ENCODE peak calls at places on chromosomes 6 and 20, in five cellular contexts. B is left lung; V is lower lobe of right lung; S is IMR-90; P is CD8-positive, alpha-beta T cell. Z is an unnamed sample.

GRCh38 chr6:118739976-118740771 is 88.8 kb upstream of the CEP85L start:
- DNase-seq in V (no peak), B (no peak), P (no peak), S (peak), Z (no peak)

GRCh38 chr6:128417698-128418097 is 102.7 kb downstream of the PTPRK start:
- DNase-seq in B (no peak), P (no peak), V (no peak), S (no peak), Z (no peak)

GRCh38 chr6:56671651-56672461 is 29.2 kb upstream of the DST start:
- DNase-seq in B (no peak), S (no peak), P (no peak), V (no peak), Z (peak)

GRCh38 chr6:19301980-19302379 is 535.2 kb upstream of the ID4 start:
- DNase-seq in V (no peak), B (no peak), S (peak), P (no peak), Z (no peak)

GRCh38 chr6:17589402-17590116 is 10.5 kb upstream of the FAM8A1 start:
- DNase-seq in V (no peak), P (peak), S (peak), B (no peak), Z (peak)

GRCh38 chr6:79833264-79833663 is 114.1 kb downstream of the ELOVL4 start:
- DNase-seq in V (no peak), B (no peak), P (no peak), S (no peak), Z (no peak)

GRCh38 chr20:38217791-38218565 is 42.6 kb downstream of the KIAA1755 start:
- DNase-seq in P (no peak), S (peak), B (no peak), V (no peak), Z (no peak)

GRCh38 chr6:90619221-90619620 is 32.3 kb upstream of the MAP3K7 start:
- DNase-seq in B (no peak), V (no peak), P (no peak), S (no peak), Z (no peak)

GRCh38 chr6:5968817-5969726 is 37.7 kb downstream of the NRN1 start:
- DNase-seq in V (peak), P (no peak), B (peak), S (no peak), Z (no peak)

DNA sequence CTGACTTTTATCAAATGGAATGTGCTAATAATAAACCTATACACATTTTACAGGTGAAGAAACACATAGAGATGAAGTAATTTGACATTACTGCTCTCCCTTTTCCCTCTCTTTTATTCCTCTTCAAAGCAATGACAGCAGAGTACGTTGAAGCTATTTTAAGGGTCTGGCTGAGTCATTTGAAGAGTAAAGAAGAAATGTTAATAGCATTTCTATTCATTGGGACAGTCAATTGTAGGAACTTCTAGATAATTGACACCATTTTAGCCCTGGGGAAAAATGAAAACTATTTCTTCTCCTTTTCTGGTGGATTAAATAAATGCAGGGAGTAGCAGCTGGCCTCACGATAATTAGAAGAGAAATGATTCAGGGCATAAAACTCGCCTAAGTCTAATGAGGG is 48.2 kb downstream of the RIPOR2 start:
- DNase-seq in S (no peak), V (no peak), B (no peak), P (no peak), Z (no peak)
- H3K4me3 ChIP-seq in S (no peak), V (no peak), B (no peak), P (no peak), Z (no peak)

GRCh38 chr6:31933537-31933936 is 6.0 kb downstream of the C2 start:
- DNase-seq in S (no peak), P (no peak), V (no peak), B (no peak), Z (no peak)

GRCh38 chr6:31927868-31928671 is 553 bp downstream of the C2 start:
- DNase-seq in V (no peak), B (no peak), P (no peak), S (no peak), Z (no peak)

GRCh38 chr6:31928672-31928939 is 1.1 kb downstream of the C2 start:
- DNase-seq in S (no peak), B (no peak), V (no peak), P (no peak), Z (no peak)

GRCh38 chr6:31927242-31927867 is at the start of gene C2:
- DNase-seq in S (no peak), B (no peak), V (peak), P (no peak), Z (no peak)

DNA sequence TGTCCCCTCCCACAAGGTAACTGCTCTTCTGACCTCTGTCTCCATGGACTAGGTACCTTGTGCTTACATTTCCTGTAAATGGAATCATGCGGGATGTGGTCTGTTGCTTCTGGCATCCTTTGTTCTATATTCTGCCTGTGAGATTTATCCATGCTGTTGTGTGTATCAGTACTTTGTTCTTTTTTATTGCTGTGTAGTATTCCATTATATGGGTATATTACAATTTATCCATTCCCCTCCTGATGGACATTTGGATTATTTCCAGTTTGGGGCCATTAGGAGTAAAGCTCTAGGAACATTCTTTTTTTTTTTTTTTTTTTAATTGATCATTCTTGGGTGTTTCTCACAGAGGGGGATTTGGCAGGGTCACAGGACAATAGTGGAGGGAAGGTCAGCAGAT is 3.4 kb downstream of the C2 start:
- DNase-seq in P (no peak), V (no peak), S (no peak), B (no peak), Z (no peak)
- TF ChIP-seq CTCF in P (no peak), V (no peak), S (no peak), B (no peak), Z (no peak)

DNA sequence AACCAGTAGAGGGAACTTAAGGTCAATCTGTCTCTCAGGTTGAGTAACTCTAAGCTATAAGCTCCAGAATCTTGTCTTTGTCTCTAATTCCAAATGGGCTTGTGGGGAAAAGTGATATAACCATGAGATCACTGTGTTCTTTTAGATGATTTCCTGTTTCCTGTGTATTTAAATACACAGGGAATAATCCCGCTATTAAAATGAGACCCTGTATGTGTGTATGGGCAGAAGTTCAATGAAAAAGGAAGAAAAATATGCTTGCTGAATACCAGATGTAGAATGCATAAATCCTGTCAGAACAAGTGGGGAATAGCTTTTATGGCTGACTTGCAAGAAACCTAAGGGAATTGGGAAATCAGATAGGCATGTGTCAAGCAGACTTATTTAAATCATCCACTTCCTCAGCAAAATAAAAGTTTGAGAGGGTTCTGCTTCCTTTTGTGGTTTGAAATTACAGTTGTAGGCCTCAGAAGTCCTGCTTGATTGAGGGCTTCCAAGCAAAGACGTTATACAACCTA is 164.7 kb upstream of the PDE7B start:
- DNase-seq in B (no peak), S (peak), V (no peak), P (no peak), Z (no peak)
- H3K4me3 ChIP-seq in B (no peak), S (no peak), V (no peak), P (no peak), Z (no peak)

GRCh38 chr6:116101790-116102189 is 1.1 kb downstream of the NT5DC1 start:
- DNase-seq in V (no peak), P (no peak), B (no peak), S (no peak), Z (no peak)

GRCh38 chr6:116102856-116103255 is 2.2 kb downstream of the NT5DC1 start:
- DNase-seq in S (no peak), V (no peak), B (no peak), P (no peak), Z (no peak)

GRCh38 chr6:116101298-116101718 is 655 bp downstream of the NT5DC1 start:
- DNase-seq in S (no peak), B (no peak), P (peak), V (peak), Z (no peak)

GRCh38 chr6:116099036-116099435 is 1.6 kb upstream of the NT5DC1 start:
- DNase-seq in B (no peak), S (no peak), P (no peak), V (no peak), Z (no peak)

GRCh38 chr6:116100419-116101297 is at the start of gene NT5DC1:
- DNase-seq in B (peak), P (peak), S (peak), V (peak), Z (peak)
- TF ChIP-seq CTCF in B (no peak), P (peak), S (no peak), V (peak), Z (peak)

DNA sequence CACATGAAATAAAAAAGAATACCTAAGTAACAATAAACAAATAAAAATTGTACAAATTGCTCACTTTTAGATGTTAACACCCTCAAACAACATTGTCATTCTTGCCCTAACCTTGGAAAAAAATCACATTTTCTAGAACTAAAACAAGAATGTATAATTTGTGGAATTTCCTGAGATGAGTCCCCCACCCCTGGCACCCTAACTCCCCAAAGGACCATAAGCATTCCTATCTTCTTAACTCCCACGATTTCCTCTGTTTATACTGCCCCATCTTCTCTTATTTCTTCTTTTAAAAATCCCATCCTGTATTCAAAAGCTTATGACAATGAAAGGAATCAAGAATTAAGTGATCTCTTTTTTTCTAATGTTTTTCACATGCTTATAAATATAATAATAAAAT is 70.9 kb downstream of the IBTK start:
- DNase-seq in S (no peak), V (no peak), B (no peak), P (no peak), Z (no peak)
- H3K4me3 ChIP-seq in S (no peak), V (no peak), B (no peak), P (no peak), Z (no peak)

GRCh38 chr6:44128020-44128917 is 915 bp downstream of the TMEM63B start:
- DNase-seq in V (peak), P (no peak), S (no peak), B (peak), Z (peak)
- TF ChIP-seq CTCF in V (no peak), P (no peak), S (no peak), B (peak), Z (peak)

DNA sequence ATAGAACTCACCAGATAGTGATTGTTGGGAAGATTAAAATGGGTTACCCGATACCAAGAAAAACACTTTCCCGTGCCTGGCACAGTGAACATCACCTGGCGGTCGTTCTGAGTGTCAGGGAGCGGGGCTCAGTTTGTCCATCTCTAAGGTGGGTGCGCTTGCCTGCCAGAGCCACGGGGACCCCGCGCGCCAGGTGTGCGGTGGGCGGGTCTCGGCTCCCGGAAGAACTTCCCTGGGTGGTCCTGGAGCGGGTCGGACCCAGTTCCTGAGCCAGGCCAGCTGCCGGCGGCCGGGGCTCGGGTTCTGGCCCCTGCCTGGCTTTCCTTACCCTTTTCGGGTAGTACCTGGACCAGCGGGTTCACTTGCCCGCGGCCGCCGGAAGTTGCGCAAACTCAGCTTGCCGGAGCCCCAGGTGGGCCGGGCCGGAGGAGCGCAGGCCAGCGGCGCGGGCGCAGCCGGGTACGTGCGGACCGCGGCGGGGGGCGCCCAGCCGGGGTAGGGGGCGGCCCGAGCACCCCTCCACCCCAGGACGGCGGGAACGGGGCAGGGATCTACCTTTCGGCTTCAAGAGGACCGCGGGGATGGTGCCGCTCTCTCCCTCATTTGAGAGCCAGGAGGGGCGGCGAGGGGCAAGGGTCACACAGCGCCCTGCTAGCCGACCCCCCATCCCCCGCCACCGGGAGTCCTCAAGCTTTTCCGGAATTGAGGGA is 7.5 kb downstream of the FAM110A start:
- DNase-seq in P (no peak), S (no peak), B (peak), V (peak), Z (no peak)
- H3K4me3 ChIP-seq in P (peak), S (peak), B (peak), V (peak), Z (peak)

GRCh38 chr6:11311970-11312369 is 79.5 kb upstream of the NEDD9 start:
- DNase-seq in V (no peak), P (no peak), B (no peak), S (no peak), Z (no peak)

GRCh38 chr6:11313207-11313606 is 80.7 kb upstream of the NEDD9 start:
- DNase-seq in B (no peak), S (no peak), P (no peak), V (no peak), Z (no peak)

GRCh38 chr6:11307226-11307625 is 74.8 kb upstream of the NEDD9 start:
- DNase-seq in B (no peak), S (no peak), P (no peak), V (no peak), Z (no peak)

GRCh38 chr6:11304946-11305345 is 72.5 kb upstream of the NEDD9 start:
- DNase-seq in P (no peak), B (no peak), V (no peak), S (no peak), Z (no peak)

GRCh38 chr6:11309947-11310665 is 77.6 kb upstream of the NEDD9 start:
- DNase-seq in V (peak), B (no peak), P (no peak), S (peak), Z (no peak)
- TF ChIP-seq CTCF in V (peak), B (no peak), P (no peak), S (no peak), Z (no peak)

GRCh38 chr6:34233867-34234266 is 2.8 kb upstream of the HMGA1 start:
- DNase-seq in P (no peak), B (no peak), V (no peak), S (no peak), Z (peak)

GRCh38 chr6:34236423-34237315 is at the start of gene HMGA1:
- DNase-seq in S (peak), B (peak), V (peak), P (peak), Z (peak)

GRCh38 chr6:34235605-34236422 is 859 bp upstream of the HMGA1 start:
- DNase-seq in P (peak), B (peak), V (peak), S (peak), Z (no peak)

GRCh38 chr6:34232901-34233300 is 3.8 kb upstream of the HMGA1 start:
- DNase-seq in S (peak), V (no peak), P (no peak), B (no peak), Z (peak)

GRCh38 chr6:34234667-34235604 is 1.7 kb upstream of the HMGA1 start:
- DNase-seq in V (peak), B (peak), P (peak), S (no peak), Z (no peak)
- H3K4me3 ChIP-seq in V (peak), B (peak), P (peak), S (no peak), Z (no peak)

Z was measured in dorsolateral prefrontal cortex.